ENCODE peak calls at places on chromosomes 13 and 19, in seven cellular contexts. I is psoas muscle, G is lower lobe of right lung, B is fibroblast of lung, H is esophagus squamous epithelium, M is testis, F is prostate gland. Z is an unnamed sample.

GRCh38 chr19:47398707-47399106 is 20.6 kb downstream of the MEIS3 start:
- DNase-seq in G (no peak), I (no peak), F (no peak), H (no peak), M (no peak), B (no peak), Z (no peak)

GRCh38 chr19:51131780-51132680 is 7.3 kb downstream of the SIGLEC9 start:
- DNase-seq in B (peak; percentile 60), F (no peak), M (peak; percentile 93), G (peak; percentile 77), H (no peak), I (no peak), Z (no peak)

GRCh38 chr13:50213526-50213925 is 198.3 kb downstream of the KCNRG start:
- DNase-seq in H (no peak), G (no peak), M (no peak), F (no peak), B (no peak), I (no peak), Z (no peak)

GRCh38 chr13:67076378-67076777 is 153.8 kb downstream of the PCDH9 start:
- DNase-seq in H (no peak), I (no peak), F (no peak), M (no peak), G (no peak), B (no peak), Z (no peak)

GRCh38 chr13:91785435-91786137 is 387.2 kb downstream of the GPC5 start:
- DNase-seq in I (no peak), F (no peak), M (no peak), H (no peak), G (no peak), B (no peak), Z (no peak)

GRCh38 chr13:29925457-29925856 is 75.0 kb upstream of the UBL3 start:
- DNase-seq in B (peak; percentile 90), M (peak; percentile 60), F (peak; percentile 96), I (peak; percentile 66), H (peak; percentile 10), G (peak; percentile 81), Z (no peak)

GRCh38 chr19:5131866-5132561 is 163.1 kb downstream of the KDM4B start:
- DNase-seq in I (no peak), F (peak; percentile 69), H (no peak), B (no peak), M (peak; percentile 68), G (no peak), Z (no peak)

GRCh38 chr19:55676384-55676783 is 1.4 kb downstream of the EPN1 start:
- DNase-seq in F (peak; percentile 82), B (no peak), H (no peak), M (peak; percentile 88), G (no peak), I (no peak), Z (no peak)

GRCh38 chr19:3163230-3163886 is 15.2 kb upstream of the S1PR4 start:
- DNase-seq in M (peak; percentile 66), G (peak; percentile 85), H (no peak), B (peak; percentile 57), F (peak; percentile 33), I (no peak), Z (no peak)

GRCh38 chr13:83780201-83780600 is 102.1 kb downstream of the SLITRK1 start:
- DNase-seq in M (peak; percentile 36), F (no peak), B (peak; percentile 22), I (no peak), G (no peak), H (no peak), Z (no peak)

GRCh38 chr19:610071-610800 is 20.6 kb downstream of the HCN2 start:
- DNase-seq in M (peak; percentile 44), H (no peak), G (no peak), F (no peak), B (no peak), I (no peak), Z (no peak)

GRCh38 chr19:31109626-31110025 is 239.6 kb downstream of the TSHZ3 start:
- DNase-seq in G (no peak), B (no peak), H (no peak), F (no peak), M (no peak), I (no peak), Z (no peak)
- H3K9me3 ChIP-seq in G (no peaks in the 10 kb centered on the region), B (no peaks in the 10 kb centered on the region), H (no peaks in the 10 kb centered on the region), F (no peaks in the 10 kb centered on the region), M (no peaks in the 10 kb centered on the region), I (no peaks in the 10 kb centered on the region), Z (no peaks in the 10 kb centered on the region)

DNA sequence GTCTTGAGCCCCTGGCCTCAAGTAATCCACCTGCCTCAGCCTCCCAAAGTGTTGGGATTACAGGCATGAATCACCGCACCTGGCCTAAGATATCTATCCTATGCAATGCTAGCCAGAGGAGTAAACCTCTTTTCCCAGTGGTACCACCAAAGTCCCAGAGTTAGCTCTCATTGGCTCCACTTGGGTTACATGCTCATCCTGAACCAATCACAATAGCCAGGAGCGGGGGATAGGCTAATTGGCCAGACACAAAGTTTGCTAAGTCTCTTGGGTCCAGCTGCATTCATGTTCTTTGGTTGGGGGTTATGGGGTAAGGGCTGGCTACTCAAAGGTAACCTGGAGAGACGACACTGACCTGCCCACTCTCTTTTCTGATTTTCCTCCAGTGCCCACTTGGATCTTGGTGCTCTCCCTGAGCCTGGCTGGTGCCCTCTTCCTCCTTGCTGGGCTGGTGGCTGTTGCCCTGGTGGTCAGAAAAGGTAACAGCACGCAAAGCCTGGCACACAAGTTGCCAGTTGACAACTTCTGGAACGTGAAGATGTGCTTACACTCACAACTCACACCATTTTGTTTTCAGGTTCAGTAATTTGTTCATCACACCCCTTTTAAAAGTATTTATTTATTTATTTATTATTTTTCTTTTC is 7.8 kb downstream of the C19orf38 start:
- DNase-seq in B (no peak), G (no peak), I (no peak), M (peak; percentile 36), F (no peak), H (no peak), Z (no peak)
- TF ChIP-seq CTCF in B (peak; percentile 32), G (peak; percentile 48), I (peak; percentile 28), M (peak; percentile 41), F (no peak), H (peak; percentile 35), Z (peak; percentile 26)

GRCh38 chr13:76884571-76885202 is 1.5 kb downstream of the KCTD12 start:
- DNase-seq in M (peak; percentile 53), B (peak; percentile 55), I (no peak), F (no peak), H (no peak), G (no peak), Z (no peak)

GRCh38 chr13:76885203-76886004 is 801 bp downstream of the KCTD12 start:
- DNase-seq in H (peak; percentile 21), M (peak; percentile 83), G (peak; percentile 83), B (peak; percentile 86), F (peak; percentile 65), I (peak; percentile 70), Z (peak; percentile 70)

GRCh38 chr13:76882431-76882830 is 3.8 kb downstream of the KCTD12 start:
- DNase-seq in H (no peak), G (peak; percentile 54), F (no peak), M (no peak), I (no peak), B (peak; percentile 74), Z (no peak)

GRCh38 chr13:76886005-76886291 is 257 bp downstream of the KCTD12 start:
- DNase-seq in M (peak; percentile 41), B (no peak), I (no peak), H (no peak), G (no peak), F (no peak), Z (no peak)

GRCh38 chr13:76884167-76884566 is 2.0 kb downstream of the KCTD12 start:
- DNase-seq in G (peak; percentile 68), H (no peak), M (peak; percentile 77), B (peak; percentile 68), F (no peak), I (peak; percentile 33), Z (no peak)
- H3K27me3 ChIP-seq in G (no peaks in the 10 kb centered on the region), H (peaks cover 8% of the 10 kb centered on the region), M (no peaks in the 10 kb centered on the region), B (no peaks in the 10 kb centered on the region), F (peaks cover 3% of the 10 kb centered on the region), I (no peaks in the 10 kb centered on the region), Z (no peaks in the 10 kb centered on the region)

GRCh38 chr19:36748431-36749275 is 24.0 kb downstream of the ZNF850 start:
- DNase-seq in I (no peak), B (no peak), M (no peak), H (no peak), F (no peak), G (no peak), Z (no peak)
- H3K9me3 ChIP-seq in I (peaks cover 98% of the 10 kb centered on the region), B (peaks cover 3% of the 10 kb centered on the region), M (no peaks in the 10 kb centered on the region), H (peaks cover 9% of the 10 kb centered on the region), F (peaks cover 6% of the 10 kb centered on the region), G (peaks cover 98% of the 10 kb centered on the region), Z (peaks cover 48% of the 10 kb centered on the region)

DNA sequence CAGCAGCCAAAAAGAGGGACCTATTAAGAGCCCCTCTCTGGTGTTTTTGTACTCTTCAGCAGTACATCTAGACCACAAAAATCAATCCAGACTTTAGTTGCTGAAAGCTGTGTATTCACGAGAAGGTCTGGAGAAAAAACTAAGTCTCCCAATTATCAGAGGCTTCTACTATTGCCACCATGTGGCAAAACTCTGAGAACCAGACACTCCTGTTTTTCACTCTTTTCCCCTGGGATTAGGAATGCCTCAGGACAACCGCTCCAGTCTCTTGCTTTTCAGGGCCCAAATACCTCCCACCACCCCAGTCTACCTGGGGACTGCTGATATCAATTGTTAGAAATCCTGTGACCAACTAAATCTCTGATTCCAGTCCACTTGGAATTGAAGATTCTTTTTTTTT is 30.1 kb upstream of the OBI1 start:
- DNase-seq in B (peak; percentile 12), I (no peak), H (no peak), G (no peak), M (no peak), F (no peak), Z (no peak)
- TF ChIP-seq CTCF in B (no peak), I (peak; percentile 4), H (no peak), G (no peak), M (no peak), F (no peak), Z (peak; percentile 13)

DNA sequence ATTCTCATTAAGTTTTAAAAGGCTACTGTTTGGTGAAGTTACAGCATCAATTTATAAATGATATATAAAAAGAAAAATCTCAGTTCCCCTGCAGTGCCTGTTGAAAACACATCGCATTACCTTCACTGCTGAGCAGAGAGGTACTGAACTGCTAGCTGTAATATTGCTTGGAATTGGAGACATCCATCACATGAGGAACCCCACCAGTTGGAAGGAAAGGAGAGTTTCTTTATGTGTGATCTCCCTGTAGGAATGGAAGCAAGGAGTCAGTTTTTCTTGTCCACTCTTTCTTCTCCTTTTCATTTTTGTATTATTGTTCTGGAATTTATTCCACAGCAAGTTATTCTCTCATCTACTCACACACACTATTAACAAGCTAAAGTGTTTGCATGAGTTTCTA is 1586.0 kb upstream of the PRR20A start:
- DNase-seq in F (no peak), B (no peak), G (no peak), M (no peak), H (no peak), I (no peak), Z (no peak)
- H3K27me3 ChIP-seq in F (no peaks in the 10 kb centered on the region), B (no peaks in the 10 kb centered on the region), G (no peaks in the 10 kb centered on the region), M (no peaks in the 10 kb centered on the region), H (no peaks in the 10 kb centered on the region), I (no peaks in the 10 kb centered on the region), Z (no peaks in the 10 kb centered on the region)

Z was measured in RWPE2.